ENCODE peak calls at places on chromosomes 16 and 17, in four cellular contexts. One of them, this sample, is unnamed.

GRCh38 chr17:68511671-68512246 is 471 bp upstream of the PRKAR1A start:
- DNase-seq in stimulated activated CD8-positive, alpha-beta memory T cell treated with anti-CD3 and anti-CD28 coated beads, Interleukin-7, amount 100 ng/mL, for 1 hour: peak; percentile 43
- DNase-seq in right cardiac atrium: peak; percentile 95
- DNase-seq in KG1: no peak
- DNase-seq in this sample: peak; percentile 61

GRCh38 chr17:7634384-7634783 is 4.4 kb downstream of the SHBG start:
- DNase-seq in stimulated activated CD8-positive, alpha-beta memory T cell treated with anti-CD3 and anti-CD28 coated beads, Interleukin-7, amount 100 ng/mL, for 1 hour: no peak
- DNase-seq in right cardiac atrium: peak; percentile 84
- DNase-seq in KG1: no peak
- DNase-seq in this sample: peak; percentile 20

GRCh38 chr17:51869387-51869786 is 289.1 kb downstream of the CA10 start:
- DNase-seq in stimulated activated CD8-positive, alpha-beta memory T cell treated with anti-CD3 and anti-CD28 coated beads, Interleukin-7, amount 100 ng/mL, for 1 hour: no peak
- DNase-seq in right cardiac atrium: no peak
- DNase-seq in KG1: peak; percentile 12
- DNase-seq in this sample: peak; percentile 31

GRCh38 chr17:17806611-17807010 is 30.2 kb downstream of the SREBF1 start:
- DNase-seq in stimulated activated CD8-positive, alpha-beta memory T cell treated with anti-CD3 and anti-CD28 coated beads, Interleukin-7, amount 100 ng/mL, for 1 hour: no peak
- DNase-seq in right cardiac atrium: no peak
- DNase-seq in KG1: no peak
- DNase-seq in this sample: no peak

GRCh38 chr16:51426276-51426675 is 275.2 kb upstream of the SALL1 start:
- DNase-seq in stimulated activated CD8-positive, alpha-beta memory T cell treated with anti-CD3 and anti-CD28 coated beads, Interleukin-7, amount 100 ng/mL, for 1 hour: no peak
- DNase-seq in right cardiac atrium: no peak
- DNase-seq in KG1: no peak
- DNase-seq in this sample: no peak

GRCh38 chr16:80883816-80884215 is 79.4 kb upstream of the CDYL2 start:
- DNase-seq in stimulated activated CD8-positive, alpha-beta memory T cell treated with anti-CD3 and anti-CD28 coated beads, Interleukin-7, amount 100 ng/mL, for 1 hour: no peak
- DNase-seq in right cardiac atrium: no peak
- DNase-seq in KG1: no peak
- DNase-seq in this sample: no peak

GRCh38 chr16:75244844-75245758 is 6.3 kb downstream of the BCAR1 start:
- DNase-seq in stimulated activated CD8-positive, alpha-beta memory T cell treated with anti-CD3 and anti-CD28 coated beads, Interleukin-7, amount 100 ng/mL, for 1 hour: no peak
- DNase-seq in right cardiac atrium: peak; percentile 92
- DNase-seq in KG1: no peak
- DNase-seq in this sample: peak; percentile 86

GRCh38 chr16:50303041-50303604 is 36.8 kb downstream of the ADCY7 start:
- DNase-seq in stimulated activated CD8-positive, alpha-beta memory T cell treated with anti-CD3 and anti-CD28 coated beads, Interleukin-7, amount 100 ng/mL, for 1 hour: no peak
- DNase-seq in right cardiac atrium: peak; percentile 17
- DNase-seq in KG1: no peak
- DNase-seq in this sample: no peak

GRCh38 chr17:68509151-68510057 is 2.8 kb upstream of the PRKAR1A start:
- DNase-seq in stimulated activated CD8-positive, alpha-beta memory T cell treated with anti-CD3 and anti-CD28 coated beads, Interleukin-7, amount 100 ng/mL, for 1 hour: no peak
- DNase-seq in right cardiac atrium: peak; percentile 86
- DNase-seq in KG1: no peak
- DNase-seq in this sample: no peak

GRCh38 chr16:74321356-74321755 is 24.7 kb downstream of the PSMD7 start:
- DNase-seq in stimulated activated CD8-positive, alpha-beta memory T cell treated with anti-CD3 and anti-CD28 coated beads, Interleukin-7, amount 100 ng/mL, for 1 hour: no peak
- DNase-seq in right cardiac atrium: no peak
- DNase-seq in KG1: no peak
- DNase-seq in this sample: no peak

GRCh38 chr17:43315369-43315768 is 81.6 kb upstream of the RNU2-1 start:
- DNase-seq in stimulated activated CD8-positive, alpha-beta memory T cell treated with anti-CD3 and anti-CD28 coated beads, Interleukin-7, amount 100 ng/mL, for 1 hour: no peak
- DNase-seq in right cardiac atrium: no peak
- DNase-seq in KG1: no peak
- DNase-seq in this sample: no peak

GRCh38 chr16:2860826-2861567 is 3.0 kb upstream of the PRSS22 start:
- DNase-seq in stimulated activated CD8-positive, alpha-beta memory T cell treated with anti-CD3 and anti-CD28 coated beads, Interleukin-7, amount 100 ng/mL, for 1 hour: no peak
- DNase-seq in right cardiac atrium: no peak
- DNase-seq in KG1: no peak
- DNase-seq in this sample: peak; percentile 38

GRCh38 chr16:86044241-86044671 is 145.3 kb downstream of the IRF8 start:
- DNase-seq in stimulated activated CD8-positive, alpha-beta memory T cell treated with anti-CD3 and anti-CD28 coated beads, Interleukin-7, amount 100 ng/mL, for 1 hour: peak; percentile 4
- DNase-seq in right cardiac atrium: no peak
- DNase-seq in KG1: peak; percentile 4
- DNase-seq in this sample: peak; percentile 33

GRCh38 chr16:67565470-67566100 is 3.3 kb downstream of the CTCF start:
- DNase-seq in stimulated activated CD8-positive, alpha-beta memory T cell treated with anti-CD3 and anti-CD28 coated beads, Interleukin-7, amount 100 ng/mL, for 1 hour: no peak
- DNase-seq in right cardiac atrium: no peak
- DNase-seq in KG1: no peak
- DNase-seq in this sample: no peak

GRCh38 chr17:17839792-17840707 is 3.3 kb upstream of the SREBF1 start:
- DNase-seq in stimulated activated CD8-positive, alpha-beta memory T cell treated with anti-CD3 and anti-CD28 coated beads, Interleukin-7, amount 100 ng/mL, for 1 hour: peak; percentile 62
- DNase-seq in right cardiac atrium: peak; percentile 95
- DNase-seq in KG1: no peak
- DNase-seq in this sample: peak; percentile 91